ENCODE peak calls at places on chromosomes 2 and 18, in eight cellular contexts. Y is activated CD8-positive, alpha-beta memory T cell treated with anti-CD3 and anti-CD28 coated beads, Interleukin-2, amount 50 U/mL, for 48 hours; E is right atrium auricular region; V is effector CD4-positive, alpha-beta T cell; N is left ventricle myocardium inferior; X is spleen; M is hypothalamus; H is GM06990. Q is an unnamed sample.

GRCh38 chr2:156110890-156111289 is 221.6 kb downstream of the NR4A2 start:
- DNase-seq in M (no peak), N (no peak), X (no peak), E (no peak), H (peak; percentile 9), Y (no peak), V (no peak), Q (peak; percentile 57)

GRCh38 chr2:151552287-151552686 is 142.6 kb downstream of the RIF1 start:
- DNase-seq in E (no peak), N (no peak), M (no peak), H (no peak), V (no peak), Y (no peak), X (no peak), Q (no peak)

GRCh38 chr2:160091381-160091780 is 29.0 kb upstream of the PLA2R1 start:
- DNase-seq in V (no peak), E (no peak), H (no peak), N (no peak), X (no peak), M (no peak), Y (no peak), Q (no peak)

GRCh38 chr18:23542471-23542870 is 39.2 kb downstream of the RMC1 start:
- DNase-seq in X (no peak), H (no peak), V (no peak), E (no peak), Y (no peak), N (no peak), M (no peak), Q (no peak)

GRCh38 chr2:25311866-25312575 is 29.7 kb downstream of the DNMT3A start:
- DNase-seq in V (no peak), H (no peak), X (no peak), E (no peak), M (no peak), Y (no peak), N (peak; percentile 57), Q (peak; percentile 68)

GRCh38 chr2:181904022-181904632 is 12.6 kb downstream of the ITPRID2 start:
- DNase-seq in E (no peak), Y (no peak), X (no peak), H (peak; percentile 9), V (no peak), N (no peak), M (no peak), Q (no peak)

GRCh38 chr18:13614318-13614643 is 112.1 kb downstream of the FAM210A start:
- DNase-seq in X (no peak), V (no peak), Y (no peak), E (no peak), M (no peak), N (no peak), H (no peak), Q (no peak)

GRCh38 chr2:239962890-239963591 is 62.1 kb downstream of the NDUFA10 start:
- DNase-seq in E (no peak), H (no peak), M (no peak), Y (no peak), N (no peak), X (no peak), V (no peak), Q (no peak)

GRCh38 chr18:79962835-79963657 is 1.4 kb upstream of the HSBP1L1 start:
- DNase-seq in M (no peak), N (no peak), E (no peak), Y (peak; percentile 75), V (peak; percentile 29), H (peak; percentile 65), X (no peak), Q (no peak)

GRCh38 chr2:69616755-69617154 is 26.8 kb downstream of the AAK1 start:
- DNase-seq in X (no peak), E (no peak), Y (no peak), N (no peak), H (peak; percentile 21), M (no peak), V (peak; percentile 24), Q (no peak)

GRCh38 chr2:55885129-55885943 is 38.2 kb downstream of the EFEMP1 start:
- DNase-seq in Y (no peak), N (no peak), E (no peak), V (no peak), H (no peak), X (no peak), M (no peak), Q (no peak)

GRCh38 chr18:39661856-39662366 is 2096.3 kb upstream of the CELF4 start:
- DNase-seq in X (no peak), N (no peak), H (no peak), M (no peak), E (no peak), Y (no peak), V (no peak), Q (no peak)

GRCh38 chr18:79869591-79870368 is 72.0 kb downstream of the KCNG2 start:
- DNase-seq in Y (peak; percentile 40), X (peak; percentile 67), H (no peak), M (no peak), N (no peak), V (no peak), E (no peak), Q (no peak)

GRCh38 chr18:7950380-7951143 is 383.4 kb downstream of the PTPRM start:
- DNase-seq in E (no peak), H (no peak), V (no peak), X (no peak), Y (no peak), M (no peak), N (no peak), Q (no peak)

GRCh38 chr18:50737127-50737526 is 82.7 kb downstream of the MRO start:
- DNase-seq in Y (no peak), H (no peak), X (no peak), N (no peak), M (no peak), E (no peak), V (no peak), Q (no peak)

GRCh38 chr2:133884739-133885381 is 316.6 kb upstream of the NCKAP5 start:
- DNase-seq in H (peak; percentile 9), E (no peak), M (no peak), X (no peak), V (no peak), N (no peak), Y (no peak), Q (no peak)

GRCh38 chr18:13481820-13482640 is 244.3 kb downstream of the FAM210A start:
- DNase-seq in N (no peak), Y (peak; percentile 37), E (no peak), H (peak; percentile 33), M (no peak), V (no peak), X (no peak), Q (no peak)

GRCh38 chr2:69177785-69178636 is 165.0 kb downstream of the ANTXR1 start:
- DNase-seq in V (no peak), E (peak; percentile 98), N (peak; percentile 87), H (peak; percentile 52), M (peak; percentile 45), X (peak; percentile 95), Y (no peak), Q (peak; percentile 73)

GRCh38 chr2:108575132-108575966 is 41.1 kb downstream of the LIMS1 start:
- DNase-seq in X (no peak), N (no peak), E (no peak), M (no peak), H (no peak), V (no peak), Y (no peak), Q (no peak)